ENCODE peak calls at places on chromosome 20, in four cellular contexts. L, I, Z and R are unnamed samples.

GRCh38 chr20:56689852-56690485 is 60.9 kb downstream of the TFAP2C start:
- DNase-seq in L (no peak), I (no peak), Z (no peak), R (no peak)

GRCh38 chr20:1718604-1719384 is 61.2 kb upstream of the SIRPG start:
- DNase-seq in Z (no peak), I (no peak), L (no peak), R (no peak)

GRCh38 chr20:18728165-18728866 is 85.3 kb upstream of the SCP2D1 start:
- DNase-seq in I (no peak), Z (no peak), L (no peak), R (no peak)

GRCh38 chr20:52127309-52127708 is 64.3 kb downstream of the ZFP64 start:
- DNase-seq in L (no peak), Z (no peak), I (no peak), R (no peak)

GRCh38 chr20:23043376-23043775 is 6.1 kb downstream of the THBD start:
- DNase-seq in I (no peak), L (no peak), Z (no peak), R (no peak)

GRCh38 chr20:21360686-21361085 is 36.6 kb downstream of the NKX2-4 start:
- DNase-seq in L (no peak), I (no peak), Z (no peak), R (no peak)

GRCh38 chr20:31670371-31671228 is 32.9 kb downstream of the COX4I2 start:
- DNase-seq in I (no peak), L (no peak), Z (peak), R (no peak)

GRCh38 chr20:39294137-39294725 is 332.1 kb downstream of the DHX35 start:
- DNase-seq in L (no peak), Z (no peak), I (no peak), R (no peak)

GRCh38 chr20:17633850-17634500 is 48.1 kb downstream of the RRBP1 start:
- DNase-seq in I (no peak), L (no peak), Z (no peak), R (no peak)

GRCh38 chr20:35821807-35822242 is 50.0 kb downstream of the PHF20 start:
- DNase-seq in I (no peak), L (no peak), Z (no peak), R (no peak)

GRCh38 chr20:20733943-20734342 is 21.5 kb upstream of the RALGAPA2 start:
- DNase-seq in L (no peak), Z (no peak), I (no peak), R (no peak)

GRCh38 chr20:37729452-37729851 is 35.6 kb downstream of the CTNNBL1 start:
- DNase-seq in Z (peak), I (no peak), L (no peak), R (no peak)

GRCh38 chr20:33169176-33169794 is 1.3 kb downstream of the BPIFA2 start:
- DNase-seq in Z (no peak), L (no peak), I (no peak), R (no peak)

GRCh38 chr20:1629321-1629720 is 9.5 kb upstream of the SIRPB1 start:
- DNase-seq in Z (no peak), L (no peak), I (no peak), R (no peak)

GRCh38 chr20:31704225-31705119 is 18.2 kb downstream of the BCL2L1 start:
- DNase-seq in I (no peak), Z (no peak), L (no peak), R (no peak)

GRCh38 chr20:34834459-34834893 is 9.0 kb upstream of the NCOA6 start:
- DNase-seq in L (peak), I (no peak), Z (peak), R (no peak)

GRCh38 chr20:5688431-5688972 is 61.7 kb upstream of the SHLD1 start:
- DNase-seq in I (no peak), L (no peak), Z (no peak), R (no peak)

GRCh38 chr20:61396262-61396848 is 144.3 kb downstream of the CDH4 start:
- DNase-seq in L (no peak), Z (no peak), I (no peak), R (no peak)

GRCh38 chr20:59402697-59403096 is 102.3 kb downstream of the EDN3 start:
- DNase-seq in I (no peak), Z (peak), L (peak), R (peak)

GRCh38 chr20:1945134-1945618 is 48.7 kb downstream of the PDYN start:
- DNase-seq in I (no peak), Z (peak), L (no peak), R (no peak)

GRCh38 chr20:19990911-19991707 is 26.1 kb upstream of the NAA20 start:
- DNase-seq in I (no peak), Z (no peak), L (no peak), R (no peak)

GRCh38 chr20:63298731-63299312 is 5.8 kb downstream of the COL20A1 start:
- DNase-seq in L (no peak), Z (no peak), I (no peak), R (no peak)

GRCh38 chr20:62717933-62718332 is 9.3 kb downstream of the NTSR1 start:
- DNase-seq in I (no peak), Z (no peak), L (no peak), R (no peak)

GRCh38 chr20:62795023-62795761 is 1.1 kb upstream of the MRGBP start:
- DNase-seq in I (peak), L (peak), Z (peak), R (peak)

GRCh38 chr20:17466641-17467040 is 64.5 kb downstream of the BFSP1 start:
- DNase-seq in L (no peak), I (no peak), Z (no peak), R (no peak)

GRCh38 chr20:39638671-39639070 is 676.5 kb downstream of the DHX35 start:
- DNase-seq in I (no peak), L (no peak), Z (no peak), R (no peak)

GRCh38 chr20:19975436-19975799 is 41.7 kb upstream of the NAA20 start:
- DNase-seq in I (no peak), L (no peak), Z (peak), R (no peak)

GRCh38 chr20:1949306-1949705 is 44.6 kb downstream of the PDYN start:
- DNase-seq in I (no peak), Z (no peak), L (no peak), R (no peak)

GRCh38 chr20:38842558-38842981 is 37.1 kb downstream of the PPP1R16B start:
- DNase-seq in Z (no peak), I (no peak), L (no peak), R (peak)